ENCODE peak calls at places on chromosomes 11 and 22, in ten cellular contexts. D, F, Z, M, J, I, U, L, R and O are unnamed samples.

GRCh38 chr11:98300777-98301176 is 720.0 kb upstream of the CNTN5 start:
- DNase-seq in M (no peak), U (no peak), Z (no peak), F (no peak), L (peak), J (no peak), I (peak), D (no peak), R (no peak), O (no peak)

GRCh38 chr22:23533328-23533762 is 46.7 kb downstream of the IGLL1 start:
- DNase-seq in Z (peak), R (no peak), M (no peak), L (no peak), F (peak), J (no peak), U (no peak), I (peak), D (peak), O (no peak)

GRCh38 chr11:64360403-64360980 is 1.5 kb downstream of the RPS6KA4 start:
- DNase-seq in M (no peak), F (peak), I (no peak), D (peak), R (no peak), L (no peak), Z (no peak), J (no peak), U (no peak), O (no peak)

GRCh38 chr11:3894128-3894731 is 38.8 kb downstream of the STIM1 start:
- DNase-seq in D (no peak), I (no peak), U (no peak), F (peak), Z (no peak), J (no peak), R (no peak), M (no peak), L (no peak), O (no peak)

GRCh38 chr11:130636672-130637463 is 188.4 kb downstream of the ADAMTS15 start:
- DNase-seq in U (peak), Z (no peak), D (no peak), I (peak), M (no peak), J (peak), L (peak), F (no peak), R (no peak), O (peak)

GRCh38 chr11:111540921-111541208 is 345 bp downstream of the LAYN start:
- DNase-seq in I (no peak), M (no peak), D (no peak), Z (no peak), F (no peak), U (no peak), L (no peak), J (no peak), R (no peak), O (no peak)

GRCh38 chr11:27187848-27188621 is 147.4 kb downstream of the BBOX1 start:
- DNase-seq in U (no peak), R (no peak), D (no peak), J (no peak), M (no peak), I (no peak), F (no peak), Z (no peak), L (peak), O (no peak)

GRCh38 chr22:23373601-23374000 is 193.3 kb downstream of the BCR start:
- DNase-seq in J (no peak), I (no peak), Z (no peak), F (no peak), D (no peak), U (no peak), R (no peak), M (no peak), L (no peak), O (no peak)

GRCh38 chr11:67357831-67358555 is 4.6 kb upstream of the POLD4 start:
- DNase-seq in J (no peak), R (no peak), Z (no peak), M (no peak), I (peak), L (no peak), F (no peak), U (peak), D (no peak), O (peak)

GRCh38 chr11:133835258-133836075 is 9.8 kb downstream of the SPATA19 start:
- DNase-seq in I (peak), Z (no peak), D (peak), M (peak), U (peak), F (peak), R (no peak), L (peak), J (peak), O (peak)

GRCh38 chr11:61473370-61474025 is 35.1 kb upstream of the LRRC10B start:
- DNase-seq in U (no peak), R (no peak), Z (no peak), D (no peak), M (no peak), I (peak), L (no peak), J (no peak), F (no peak), O (no peak)

GRCh38 chr11:86138958-86139357 is 70.1 kb upstream of the PICALM start:
- DNase-seq in I (peak), M (no peak), R (no peak), F (peak), Z (no peak), U (no peak), L (no peak), D (no peak), J (no peak), O (no peak)

GRCh38 chr11:35372565-35373283 is 46.6 kb downstream of the SLC1A2 start:
- DNase-seq in D (no peak), I (no peak), R (no peak), J (no peak), M (no peak), L (no peak), Z (no peak), F (no peak), U (peak), O (no peak)

GRCh38 chr11:65646921-65647701 is 9.2 kb downstream of the SIPA1 start:
- DNase-seq in I (no peak), F (no peak), M (no peak), R (no peak), D (no peak), L (peak), J (no peak), U (no peak), Z (peak), O (no peak)

GRCh38 chr11:93532285-93532789 is 10.9 kb downstream of the SMCO4 start:
- DNase-seq in U (no peak), D (no peak), I (no peak), R (no peak), L (no peak), J (no peak), M (no peak), F (no peak), Z (no peak), O (no peak)

GRCh38 chr11:530960-531825 is 4.2 kb downstream of the HRAS start:
- DNase-seq in L (no peak), F (no peak), R (no peak), U (no peak), D (no peak), J (no peak), Z (no peak), I (no peak), M (no peak), O (no peak)

GRCh38 chr11:85663781-85664560 is 958 bp downstream of the CREBZF start:
- DNase-seq in U (peak), L (peak), J (peak), Z (peak), R (peak), M (peak), F (peak), I (peak), D (peak), O (peak)

GRCh38 chr22:35987487-35987886 is 41.1 kb downstream of the RBFOX2 start:
- DNase-seq in I (peak), F (no peak), D (no peak), Z (no peak), L (peak), R (no peak), J (peak), U (no peak), M (no peak), O (no peak)

GRCh38 chr11:27055065-27055682 is 14.6 kb downstream of the BBOX1 start:
- DNase-seq in R (no peak), U (no peak), L (peak), F (no peak), I (no peak), Z (no peak), M (no peak), D (no peak), J (peak), O (peak)

GRCh38 chr22:28899199-28899853 is 16.0 kb downstream of the ZNRF3 start:
- DNase-seq in L (no peak), I (no peak), Z (no peak), U (no peak), D (peak), F (no peak), J (no peak), M (no peak), R (no peak), O (peak)

GRCh38 chr22:44292007-44292370 is 20.8 kb downstream of the SHISAL1 start:
- DNase-seq in R (no peak), U (no peak), F (no peak), D (no peak), Z (peak), M (no peak), I (no peak), J (no peak), L (no peak), O (no peak)

GRCh38 chr11:70210051-70210501 is 7.0 kb downstream of the FADD start:
- DNase-seq in U (no peak), Z (no peak), L (no peak), R (no peak), F (no peak), J (no peak), M (peak), D (no peak), I (peak), O (peak)

GRCh38 chr11:2523821-2524391 is 79.1 kb downstream of the KCNQ1 start:
- DNase-seq in F (peak), Z (peak), U (no peak), L (no peak), M (no peak), I (no peak), R (peak), J (no peak), D (no peak), O (no peak)

GRCh38 chr11:71496421-71496820 is 30.6 kb upstream of the KRTAP5-7 start:
- DNase-seq in I (no peak), Z (no peak), U (no peak), J (no peak), L (no peak), M (no peak), F (no peak), D (no peak), R (no peak), O (no peak)